ENCODE peak calls at places on chromosomes 5 and 9, in four cellular contexts. J is thoracic aorta, O is fibroblast of the aortic adventitia, G is fibroblast of pulmonary artery. W is an unnamed sample.

GRCh38 chr9:3403315-3403714 is 122.5 kb downstream of the RFX3 start:
- DNase-seq in G (no peak), O (no peak), J (no peak), W (no peak)

GRCh38 chr9:12503606-12504122 is 189.5 kb upstream of the TYRP1 start:
- DNase-seq in J (no peak), G (peak; percentile 28), O (no peak), W (no peak)

GRCh38 chr9:97365634-97366033 is 46.3 kb upstream of the TDRD7 start:
- DNase-seq in J (no peak), G (no peak), O (no peak), W (no peak)

GRCh38 chr9:72843525-72844439 is 109.1 kb downstream of the ALDH1A1 start:
- DNase-seq in J (no peak), G (no peak), O (no peak), W (peak; percentile 12)

GRCh38 chr5:93151121-93151520 is 429.9 kb downstream of the NR2F1-AS1 start:
- DNase-seq in G (peak; percentile 39), O (peak; percentile 37), J (no peak), W (peak; percentile 13)

GRCh38 chr5:173645437-173645807 is 29.0 kb upstream of the BOD1 start:
- DNase-seq in G (peak; percentile 29), J (no peak), O (peak; percentile 30), W (no peak)

GRCh38 chr9:85741112-85741874 is 461 bp downstream of the AGTPBP1 start:
- DNase-seq in J (no peak), G (peak; percentile 30), O (peak; percentile 17), W (peak; percentile 45)

GRCh38 chr5:132227485-132228240 is at the start of gene P4HA2:
- DNase-seq in O (peak; percentile 70), G (peak; percentile 63), J (peak; percentile 20), W (peak; percentile 86)

GRCh38 chr9:76516871-76517270 is 57.9 kb downstream of the GCNT1 start:
- DNase-seq in J (no peak), G (no peak), O (no peak), W (no peak)

DNA sequence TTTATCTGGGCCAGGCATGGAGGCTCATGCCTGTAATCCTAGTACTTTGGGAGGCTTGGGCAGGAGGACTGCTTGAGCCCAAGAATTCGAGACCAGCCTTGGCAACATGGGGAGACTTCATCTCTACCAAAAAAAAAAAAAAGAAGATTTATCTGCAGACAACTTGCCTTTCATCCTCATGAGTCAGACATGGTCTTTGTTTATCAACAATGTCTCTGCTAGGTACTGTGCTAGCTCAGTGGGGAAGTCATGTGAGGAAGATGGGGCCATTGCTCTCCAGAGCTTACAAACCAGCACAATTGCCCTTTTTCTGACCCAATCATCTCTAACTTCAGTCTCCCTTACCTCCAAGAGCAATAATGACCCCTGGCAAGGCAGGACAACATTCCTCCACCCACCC is 1.6 kb downstream of the URM1 start:
- DNase-seq in G (no peak), J (no peak), O (no peak), W (no peak)
- TF ChIP-seq CTCF in G (no peak), J (no peak), O (no peak), W (no peak)

GRCh38 chr5:72557147-72557501 is 49.9 kb upstream of the ZNF366 start:
- DNase-seq in G (no peak), J (no peak), O (no peak), W (no peak)

GRCh38 chr5:72555871-72556270 is 48.7 kb upstream of the ZNF366 start:
- DNase-seq in J (no peak), G (peak; percentile 39), O (no peak), W (no peak)

GRCh38 chr5:72557576-72558336 is 50.5 kb upstream of the ZNF366 start:
- DNase-seq in G (no peak), O (no peak), J (no peak), W (no peak)

GRCh38 chr5:72554897-72555296 is 47.7 kb upstream of the ZNF366 start:
- DNase-seq in O (no peak), G (no peak), J (no peak), W (no peak)

DNA sequence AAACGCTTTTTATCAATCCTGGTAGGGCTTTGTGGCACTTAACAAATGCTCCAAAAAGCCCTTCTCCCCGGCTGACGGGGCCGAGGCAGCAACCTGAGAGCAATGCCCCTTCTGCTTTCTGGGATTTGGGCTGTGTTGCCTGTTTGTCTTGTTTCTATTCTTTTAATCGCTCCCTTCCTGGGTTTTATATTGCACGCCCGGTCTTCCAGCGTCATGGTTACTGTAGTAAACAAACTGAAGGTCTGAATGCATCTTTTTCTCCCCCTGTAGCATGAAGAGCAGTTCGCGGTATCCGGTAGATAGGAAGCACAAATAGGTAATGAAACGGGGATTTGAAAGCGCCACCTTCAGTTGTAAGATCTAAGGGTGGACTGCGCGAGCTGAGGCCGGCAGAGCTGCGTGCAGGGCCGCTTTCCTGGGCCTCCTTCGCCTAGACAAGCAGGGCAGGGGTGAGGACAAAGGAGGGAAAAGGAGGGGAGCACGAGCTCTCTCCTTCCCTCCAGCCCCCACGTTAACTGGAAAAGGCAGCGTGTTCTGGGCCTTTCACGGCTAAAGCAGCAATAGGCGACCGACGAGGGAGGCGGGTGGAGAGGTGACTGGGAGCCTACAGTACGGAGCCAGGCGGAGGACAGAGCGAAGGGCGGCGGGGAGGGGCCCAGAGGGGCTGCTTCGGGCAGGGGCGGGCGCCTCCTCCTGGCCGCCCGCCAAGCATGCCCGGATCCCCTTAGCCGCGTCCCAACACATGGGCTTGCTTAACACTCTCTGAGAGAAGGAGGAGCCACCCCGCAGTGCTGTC is 49.3 kb upstream of the ZNF366 start:
- DNase-seq in G (peak; percentile 89), O (peak; percentile 57), J (no peak), W (no peak)
- TF ChIP-seq CTCF in G (no peak), O (no peak), J (no peak), W (no peak)

DNA sequence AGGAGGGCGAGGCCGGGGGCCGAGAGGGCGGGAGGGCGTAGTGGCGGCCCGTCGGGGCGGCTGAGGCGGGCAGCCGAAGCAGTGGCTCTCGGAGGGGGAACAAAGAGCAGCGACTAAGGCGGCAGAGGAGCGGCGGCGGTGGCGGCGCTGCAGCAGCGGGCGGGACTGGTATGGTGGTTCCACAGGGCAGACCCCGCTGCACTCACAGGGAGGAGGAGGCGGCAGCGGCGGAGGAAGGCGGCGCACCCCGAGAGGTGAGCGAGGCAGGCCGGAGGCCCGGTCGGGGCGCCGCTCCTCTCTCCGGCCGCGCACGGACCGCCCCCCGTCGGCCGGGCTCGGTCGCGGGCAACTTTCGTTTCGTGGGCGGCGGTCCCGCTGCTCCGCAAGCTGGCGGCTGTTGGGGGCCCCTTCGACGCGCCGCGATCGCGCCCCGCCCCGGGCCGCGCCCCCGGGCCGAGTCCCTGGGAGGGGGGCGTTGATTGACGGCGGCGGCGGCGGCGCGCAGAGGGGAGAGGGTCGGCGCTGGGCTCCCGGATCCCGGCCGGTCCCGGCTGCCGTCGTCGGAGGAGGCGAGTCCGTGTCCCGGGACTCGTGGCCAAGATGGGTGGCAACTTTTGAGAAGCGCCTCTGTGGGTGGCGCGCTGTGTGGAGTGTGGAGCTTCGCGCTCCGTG is 467 bp downstream of the CNOT6 start:
- DNase-seq in J (no peak), G (no peak), O (peak; percentile 29), W (peak; percentile 40)
- TF ChIP-seq CTCF in J (no peak), G (no peak), O (no peak), W (no peak)

GRCh38 chr5:164597293-164597900 is 1092.0 kb downstream of the MAT2B start:
- DNase-seq in O (no peak), J (no peak), G (no peak), W (peak; percentile 65)
- TF ChIP-seq CTCF in O (no peak), J (no peak), G (no peak), W (peak; percentile 21)

GRCh38 chr5:126984632-126985031 is 45.7 kb downstream of the MARCHF3 start:
- DNase-seq in J (no peak), O (peak; percentile 38), G (no peak), W (no peak)
- TF ChIP-seq CTCF in J (no peak), O (no peak), G (no peak), W (no peak)

DNA sequence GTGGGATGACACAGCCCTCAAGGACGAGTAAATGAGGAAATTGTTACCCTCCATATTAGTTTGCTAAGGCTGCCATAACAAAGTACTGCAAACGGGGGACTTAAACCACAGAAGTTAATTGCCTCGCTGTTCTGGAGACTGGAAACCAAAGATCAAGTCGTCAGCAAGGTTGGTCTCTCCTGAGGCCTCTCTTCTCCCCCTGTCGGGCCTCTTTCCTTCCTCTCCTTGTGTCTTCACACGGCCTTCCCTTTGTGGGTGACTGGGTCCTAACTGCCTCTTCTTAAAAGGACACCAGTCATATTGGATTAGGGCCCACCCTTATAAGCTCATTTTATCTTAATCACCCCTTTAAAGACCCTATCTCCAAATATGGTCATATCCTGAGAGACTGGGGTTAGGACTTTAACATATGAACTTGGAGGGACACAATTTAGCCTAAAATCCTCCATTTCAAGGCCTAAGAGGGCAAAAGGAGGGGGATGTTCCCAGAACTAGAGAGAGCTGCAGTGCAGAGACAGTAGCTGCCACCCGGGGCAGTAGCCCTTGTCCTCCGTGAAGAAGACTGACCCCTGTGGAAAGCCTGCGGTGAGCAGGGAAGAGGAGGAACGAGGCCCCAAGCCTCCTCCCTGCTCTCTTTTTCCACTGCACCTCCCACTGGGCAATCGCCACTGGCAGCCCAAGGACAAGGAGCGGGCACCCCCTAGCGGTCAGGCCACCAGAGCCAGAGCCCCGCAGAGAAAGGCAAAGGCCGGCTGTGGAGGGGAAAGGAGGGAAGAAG is 35.0 kb downstream of the CFAP90 start:
- DNase-seq in O (peak; percentile 50), G (peak; percentile 64), J (peak; percentile 56), W (peak; percentile 75)
- TF ChIP-seq CTCF in O (peak; percentile 85), G (peak; percentile 93), J (peak; percentile 90), W (peak; percentile 90)

W was measured in MCF 10A.